ENCODE peak calls at places on chromosome 12, in five cellular contexts. L, Y, P, K and W are unnamed samples.

GRCh38 chr12:102297412-102297811 is 99.8 kb upstream of the PMCH start:
- DNase-seq in K (no peak), L (no peak), P (no peak), Y (no peak), W (no peak)

GRCh38 chr12:120412421-120412820 is 25.5 kb upstream of the COX6A1 start:
- DNase-seq in L (no peak), K (no peak), Y (no peak), P (no peak), W (no peak)

GRCh38 chr12:90695415-90695814 is 259.6 kb downstream of the CCER1 start:
- DNase-seq in L (no peak), Y (no peak), K (no peak), P (no peak), W (no peak)

GRCh38 chr12:81209001-81209400 is 131.1 kb downstream of the ACSS3 start:
- DNase-seq in Y (no peak), L (no peak), K (no peak), P (no peak), W (peak; percentile 41)

GRCh38 chr12:46160081-46160980 is 108.5 kb downstream of the SLC38A1 start:
- DNase-seq in P (no peak), K (no peak), Y (no peak), L (peak; percentile 70), W (no peak)

GRCh38 chr12:81330480-81330879 is 252.6 kb downstream of the ACSS3 start:
- DNase-seq in P (no peak), L (no peak), Y (no peak), K (no peak), W (peak; percentile 22)

GRCh38 chr12:94617101-94617500 is 33.3 kb downstream of the TMCC3 start:
- DNase-seq in P (no peak), K (no peak), L (no peak), Y (no peak), W (no peak)

GRCh38 chr12:65823481-65824313 is 586 bp upstream of the HMGA2 start:
- DNase-seq in L (peak; percentile 58), K (no peak), Y (no peak), P (peak; percentile 19), W (peak; percentile 58)

GRCh38 chr12:80837342-80837978 is 100.3 kb downstream of the LIN7A start:
- DNase-seq in Y (no peak), P (no peak), L (no peak), K (peak; percentile 38), W (peak; percentile 77)

GRCh38 chr12:3770891-3771290 is 18.0 kb upstream of the CRACR2A start:
- DNase-seq in K (no peak), L (no peak), P (no peak), Y (no peak), W (peak; percentile 76)

GRCh38 chr12:84542289-84542688 is 370.3 kb downstream of the SLC6A15 start:
- DNase-seq in K (no peak), P (no peak), L (no peak), Y (no peak), W (no peak)

GRCh38 chr12:65695077-65695865 is 129.0 kb upstream of the HMGA2 start:
- DNase-seq in Y (no peak), L (no peak), K (peak; percentile 93), P (peak; percentile 33), W (peak; percentile 99)

GRCh38 chr12:66196806-66197205 is 7.8 kb downstream of the IRAK3 start:
- DNase-seq in P (no peak), K (no peak), Y (no peak), L (no peak), W (no peak)

DNA sequence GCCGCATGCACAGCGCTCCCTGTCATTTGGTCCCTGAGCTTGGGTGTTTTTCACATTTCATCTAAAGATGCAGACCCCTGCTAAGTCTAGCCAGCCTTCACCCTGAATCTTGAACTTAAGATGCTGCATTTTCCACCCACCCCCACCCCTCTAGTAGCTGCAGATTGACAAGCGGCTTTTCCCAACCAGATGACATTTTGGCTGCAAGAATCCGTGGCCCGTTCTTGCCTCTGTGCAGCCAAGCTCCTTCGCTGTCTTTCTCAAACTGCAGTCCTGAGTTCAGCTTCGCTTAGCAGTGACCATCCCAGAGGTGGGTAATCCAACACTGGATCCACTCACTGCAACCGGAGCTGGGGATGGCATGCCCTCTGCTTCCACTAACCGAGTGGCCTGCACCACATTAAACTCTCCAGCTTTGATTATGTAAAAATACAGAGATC is 757 bp upstream of the NFYB start:
- DNase-seq in L (peak; percentile 71), Y (no peak), K (no peak), P (no peak), W (no peak)
- TF ChIP-seq CTCF in L (no peak), Y (no peak), K (no peak), P (no peak), W (no peak)

DNA sequence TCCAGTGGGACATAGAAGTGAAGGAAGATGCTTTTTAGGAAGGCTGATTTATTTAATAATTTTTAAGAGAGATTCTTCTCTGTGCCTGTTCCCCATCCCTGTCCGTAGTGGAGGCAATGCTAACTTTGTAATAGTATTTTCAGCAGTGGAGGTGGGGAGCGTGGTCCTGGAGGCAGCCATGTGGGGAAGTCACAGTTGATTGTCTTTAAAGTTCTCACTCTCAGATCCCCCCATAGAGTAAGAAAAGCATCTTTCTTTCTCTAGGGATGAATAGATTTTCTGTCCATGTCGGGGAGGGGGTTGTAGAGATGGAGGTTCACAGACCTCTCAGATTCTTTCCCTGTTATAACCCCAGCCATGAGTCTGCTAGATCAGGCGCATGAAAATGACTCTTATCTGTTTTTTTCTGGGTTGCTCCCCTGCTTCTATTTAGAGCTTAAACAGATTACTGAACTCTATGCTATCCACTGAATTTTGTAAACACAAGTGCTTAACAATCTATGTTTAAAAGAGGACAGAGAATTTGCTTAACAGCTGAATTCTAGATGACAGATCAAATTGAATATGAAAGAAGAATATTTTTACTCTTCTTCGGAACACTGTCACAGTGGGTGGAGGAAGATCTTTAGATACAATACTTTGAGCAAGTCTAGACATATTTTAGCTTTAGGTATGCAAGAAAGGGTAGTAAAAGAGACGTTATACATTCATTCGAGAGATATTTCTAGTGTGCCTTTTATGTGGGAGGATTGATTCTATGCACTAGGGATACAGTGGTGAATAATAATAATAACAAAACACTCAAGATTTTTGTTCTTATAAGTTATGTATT is 25.4 kb downstream of the TMEM117 start:
- DNase-seq in L (no peak), Y (no peak), P (no peak), K (no peak), W (no peak)
- H3K27ac ChIP-seq in L (no peak overlapping the region), Y (no peak overlapping the region), P (no peak overlapping the region), K (peak overlapping the region; percentile 42), W (no peak overlapping the region)

GRCh38 chr12:20376984-20377383 is 8.6 kb downstream of the PDE3A start:
- DNase-seq in Y (no peak), L (no peak), K (no peak), P (no peak), W (peak; percentile 44)
- H3K4me3 ChIP-seq in Y (no peak overlapping the region), L (no peak overlapping the region), K (no peak overlapping the region), P (peak overlapping the region; percentile 69), W (no peak overlapping the region)

GRCh38 chr12:132506730-132507538 is 17.0 kb downstream of the FBRSL1 start:
- DNase-seq in K (peak; percentile 38), P (peak; percentile 90), L (peak; percentile 88), Y (peak; percentile 53), W (peak; percentile 71)

GRCh38 chr12:132508860-132509732 is 19.1 kb downstream of the FBRSL1 start:
- DNase-seq in K (no peak), P (no peak), L (no peak), Y (no peak), W (no peak)

GRCh38 chr12:132506328-132506727 is 16.4 kb downstream of the FBRSL1 start:
- DNase-seq in Y (no peak), P (no peak), L (no peak), K (no peak), W (no peak)

GRCh38 chr12:132508248-132508740 is 18.3 kb downstream of the FBRSL1 start:
- DNase-seq in P (no peak), L (no peak), Y (no peak), K (no peak), W (no peak)

GRCh38 chr12:132507656-132508055 is 17.7 kb downstream of the FBRSL1 start:
- DNase-seq in Y (no peak), K (no peak), L (no peak), P (no peak), W (no peak)
- TF ChIP-seq CTCF in Y (no peak), K (no peak), L (no peak), P (no peak), W (peak; percentile 18)

DNA sequence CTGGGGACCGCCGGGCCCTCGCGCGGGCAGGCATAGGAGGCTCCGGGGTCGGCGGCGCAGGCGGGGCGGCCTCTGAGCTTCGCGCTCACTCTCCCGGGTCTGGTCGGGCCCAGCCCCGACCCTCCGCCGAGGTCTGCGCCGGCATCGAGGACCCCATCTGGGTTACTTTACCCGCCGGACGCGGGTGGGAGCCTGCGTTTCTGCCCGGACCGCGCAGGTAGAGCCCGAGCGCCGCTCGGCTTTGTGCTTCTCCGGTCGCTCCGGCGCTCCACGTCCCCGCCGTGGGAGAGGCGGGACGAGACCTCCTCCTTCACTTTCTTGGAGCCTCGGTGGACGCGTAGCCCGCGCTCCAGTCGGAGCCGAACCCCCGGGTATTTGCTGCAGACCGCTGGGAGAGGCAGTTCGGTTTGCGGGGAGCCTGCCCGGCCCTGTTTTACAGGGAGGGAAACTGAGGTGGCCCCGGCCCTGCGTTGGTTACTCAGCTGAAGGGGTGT is 63.2 kb downstream of the FBXL14 start:
- DNase-seq in K (no peak), L (no peak), P (no peak), Y (no peak), W (no peak)
- H3K27ac ChIP-seq in K (peak overlapping the region; percentile 39), L (no peak overlapping the region), P (no peak overlapping the region), Y (no peak overlapping the region), W (no peak overlapping the region)

GRCh38 chr12:2416158-2416557 is 363.4 kb downstream of the CACNA1C start:
- DNase-seq in Y (no peak), L (no peak), K (no peak), P (no peak), W (no peak)

GRCh38 chr12:2417761-2418160 is 365.0 kb downstream of the CACNA1C start:
- DNase-seq in Y (no peak), L (peak; percentile 48), P (no peak), K (no peak), W (no peak)

GRCh38 chr12:2414810-2415567 is 362.2 kb downstream of the CACNA1C start:
- DNase-seq in P (no peak), L (peak; percentile 65), Y (no peak), K (no peak), W (no peak)

GRCh38 chr12:2413999-2414792 is 361.4 kb downstream of the CACNA1C start:
- DNase-seq in L (peak; percentile 34), P (no peak), K (no peak), Y (no peak), W (no peak)

GRCh38 chr12:2415568-2415944 is 362.8 kb downstream of the CACNA1C start:
- DNase-seq in P (no peak), Y (no peak), L (peak; percentile 48), K (no peak), W (no peak)
- H3K4me3 ChIP-seq in P (no peak overlapping the region), Y (no peak overlapping the region), L (no peak overlapping the region), K (no peak overlapping the region), W (no peak overlapping the region)

GRCh38 chr12:107328442-107329133 is 235.2 kb upstream of the CRY1 start:
- DNase-seq in Y (no peak), K (no peak), L (no peak), P (no peak), W (peak; percentile 78)

GRCh38 chr12:107326237-107326636 is 232.9 kb upstream of the CRY1 start:
- DNase-seq in L (no peak), K (no peak), Y (no peak), P (no peak), W (no peak)

GRCh38 chr12:107327783-107328182 is 234.4 kb upstream of the CRY1 start:
- DNase-seq in P (no peak), K (no peak), L (no peak), Y (no peak), W (no peak)

GRCh38 chr12:107322063-107322462 is 228.7 kb upstream of the CRY1 start:
- DNase-seq in L (no peak), P (no peak), K (no peak), Y (no peak), W (no peak)

GRCh38 chr12:107325075-107325474 is 231.7 kb upstream of the CRY1 start:
- DNase-seq in K (no peak), P (no peak), Y (no peak), L (no peak), W (no peak)
- TF ChIP-seq CTCF in K (no peak), P (no peak), Y (no peak), L (no peak), W (no peak)